ENCODE peak calls at places on chromosomes 2 and 18, in four cellular contexts. Z is GM23338, K is endothelial cell of umbilical vein, F is heart left ventricle. E is an unnamed sample. For H3K4me1, the result is how much of the 10 kb centered on the place peaks cover.

GRCh38 chr2:241009191-241009590 is 10.8 kb downstream of the SNED1 start:
- DNase-seq in Z (no peak), K (no peak), F (no peak), E (no peak)

GRCh38 chr2:23662941-23663729 is 263.8 kb downstream of the ATAD2B start:
- DNase-seq in Z (peak), K (no peak), F (no peak), E (peak)

GRCh38 chr2:136891100-136891499 is 125.8 kb downstream of the THSD7B start:
- DNase-seq in Z (no peak), K (peak), F (no peak), E (no peak)

GRCh38 chr2:122543815-122544214 is 788.4 kb downstream of the TSN start:
- DNase-seq in Z (no peak), K (no peak), F (no peak), E (no peak)

GRCh38 chr2:157305713-157306110 is 19.9 kb downstream of the ERMN start:
- DNase-seq in Z (no peak), K (no peak), F (no peak), E (no peak)

GRCh38 chr2:38097611-38098350 is 21.8 kb upstream of the CYP1B1 start:
- DNase-seq in Z (no peak), K (no peak), F (no peak), E (no peak)

GRCh38 chr2:201980946-201981345 is 52.7 kb upstream of the FZD7 start:
- DNase-seq in Z (no peak), K (no peak), F (no peak), E (no peak)

GRCh38 chr2:188332619-188333018 is 40.9 kb downstream of the GULP1 start:
- DNase-seq in Z (no peak), K (no peak), F (no peak), E (no peak)

GRCh38 chr2:5694016-5694690 is 2.0 kb downstream of the SOX11 start:
- DNase-seq in Z (peak), K (no peak), F (no peak), E (no peak)

GRCh38 chr2:46842876-46843275 is 72.7 kb downstream of the MCFD2 start:
- DNase-seq in Z (no peak), K (no peak), F (no peak), E (no peak)

GRCh38 chr18:13447621-13448020 is 229.1 kb downstream of the LDLRAD4 start:
- DNase-seq in Z (peak), K (peak), F (peak), E (no peak)

GRCh38 chr2:102473020-102473419 is at the start of gene SLC9A4:
- DNase-seq in Z (peak), K (peak), F (peak), E (no peak)

GRCh38 chr2:9003616-9004337 is at the start of gene MBOAT2:
- DNase-seq in Z (peak), K (peak), F (peak), E (peak)
- TF ChIP-seq CTCF in Z (no peak), K (no peak), F (no peak), E (no peak)

GRCh38 chr2:215431778-215432758 is 3.8 kb downstream of the FN1 start:
- DNase-seq in Z (no peak), K (peak), F (no peak), E (no peak)
- H3K4me3 ChIP-seq in Z (no peak), K (no peak), F (no peak), E (no peak)

GRCh38 chr18:12028674-12029073 is 47.4 kb downstream of the IMPA2 start:
- DNase-seq in Z (no peak), K (no peak), F (no peak), E (peak)

GRCh38 chr18:12026562-12026961 is 45.3 kb downstream of the IMPA2 start:
- DNase-seq in Z (no peak), K (no peak), F (no peak), E (peak)

GRCh38 chr18:12027480-12027879 is 46.2 kb downstream of the IMPA2 start:
- DNase-seq in Z (no peak), K (no peak), F (no peak), E (no peak)

GRCh38 chr18:12028040-12028628 is 46.8 kb downstream of the IMPA2 start:
- DNase-seq in Z (no peak), K (no peak), F (peak), E (no peak)

DNA sequence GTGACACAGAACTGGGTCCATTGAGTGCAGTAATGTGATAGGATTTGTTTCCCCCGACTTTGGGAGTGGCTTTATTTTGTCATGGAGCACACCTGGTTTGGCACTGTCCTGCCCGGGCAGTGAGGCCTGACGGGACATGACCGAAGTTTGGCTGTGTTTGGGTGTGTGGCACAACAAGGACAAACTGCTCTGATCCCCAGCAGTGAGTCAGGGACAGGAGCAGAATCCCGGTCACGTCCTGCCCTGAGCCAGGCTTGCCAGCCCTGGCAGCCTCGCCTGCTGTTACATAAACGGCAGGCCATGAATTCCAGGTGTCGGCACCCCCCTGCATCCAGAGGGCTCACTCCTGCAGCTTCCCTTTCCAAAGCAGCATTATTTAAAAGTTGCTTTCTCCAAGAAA is 45.7 kb downstream of the IMPA2 start:
- DNase-seq in Z (no peak), K (no peak), F (peak), E (no peak)
- H3K4me1 ChIP-seq in Z (under half), K (under half), F (under half), E (under half)

DNA sequence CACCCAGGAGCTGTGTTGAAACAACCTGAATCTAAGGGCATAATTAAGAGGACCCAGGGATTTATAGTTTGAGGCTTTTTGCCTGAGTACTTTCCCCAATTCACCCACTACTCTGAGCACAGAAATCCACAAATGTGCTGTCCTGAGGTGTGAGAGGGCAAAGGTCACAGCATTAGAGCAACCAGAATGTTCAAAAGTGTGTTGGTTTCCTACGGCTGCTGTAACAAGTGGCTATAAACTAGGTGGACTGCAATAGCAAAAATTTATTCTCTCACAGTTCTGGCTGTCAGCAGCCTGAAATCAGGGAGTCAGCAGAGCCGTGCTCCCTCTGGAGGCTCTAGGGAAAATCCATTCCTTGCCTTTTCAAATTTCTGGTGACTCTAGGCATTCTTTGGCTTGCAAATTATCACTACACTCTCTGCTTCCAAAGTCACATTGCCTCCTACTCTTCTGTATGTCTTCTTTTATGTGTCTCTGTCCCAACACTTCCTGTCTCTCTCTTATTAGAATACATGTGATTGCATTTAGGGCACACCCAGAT is 91.3 kb upstream of the TACR1 start:
- DNase-seq in Z (peak), K (no peak), F (no peak), E (no peak)
- TF ChIP-seq CTCF in Z (peak), K (peak), F (no peak), E (no peak)

GRCh38 chr2:206611736-206612135 is 30.6 kb upstream of the FAM237A start:
- DNase-seq in Z (peak), K (no peak), F (no peak), E (no peak)
- H3K4me3 ChIP-seq in Z (no peak), K (no peak), F (no peak), E (no peak)

GRCh38 chr2:54605836-54606235 is 117.6 kb upstream of the EML6 start:
- DNase-seq in Z (no peak), K (peak), F (no peak), E (no peak)
- H3K4me1 ChIP-seq in Z (half or more), K (half or more), F (under half), E (half or more)

E was measured in left lung.